ENCODE peak calls at places on chromosomes 11 and 22, in seven cellular contexts. C, H, T, U, Z, X and B are unnamed samples.

GRCh38 chr11:4041731-4042391 is 52.7 kb upstream of the RRM1 start:
- DNase-seq in C (no peak), H (no peak), T (no peak), U (no peak), Z (no peak), X (no peak), B (no peak)

GRCh38 chr11:112082729-112083128 is 3.8 kb downstream of the TIMM8B start:
- DNase-seq in C (no peak), H (no peak), T (no peak), U (no peak), Z (no peak), X (no peak), B (no peak)

GRCh38 chr22:22151308-22151707 is 93.3 kb upstream of the VPREB1 start:
- DNase-seq in C (no peak), H (no peak), T (no peak), U (no peak), Z (no peak), X (no peak), B (no peak)

GRCh38 chr11:15886866-15887265 is 469.5 kb downstream of the SOX6 start:
- DNase-seq in C (no peak), H (no peak), T (no peak), U (no peak), Z (no peak), X (no peak), B (no peak)

GRCh38 chr11:27861706-27862430 is 161.6 kb upstream of the BDNF start:
- DNase-seq in C (no peak), H (no peak), T (no peak), U (no peak), Z (peak; percentile 32), X (no peak), B (no peak)

GRCh38 chr22:32206774-32207758 is 2.2 kb upstream of the RFPL2 start:
- DNase-seq in C (peak; percentile 46), H (no peak), T (peak; percentile 65), U (peak; percentile 71), Z (no peak), X (peak; percentile 51), B (no peak)

GRCh38 chr11:71198141-71198822 is 54.1 kb downstream of the SHANK2 start:
- DNase-seq in C (no peak), H (no peak), T (no peak), U (no peak), Z (no peak), X (no peak), B (no peak)

GRCh38 chr11:107988397-107989158 is 20.1 kb upstream of the CUL5 start:
- DNase-seq in C (no peak), H (no peak), T (no peak), U (no peak), Z (no peak), X (no peak), B (no peak)

GRCh38 chr11:80096736-80097135 is 655.9 kb upstream of the TENM4 start:
- DNase-seq in C (no peak), H (no peak), T (no peak), U (no peak), Z (peak; percentile 2), X (no peak), B (no peak)

GRCh38 chr22:20438678-20439492 is 1.3 kb upstream of the SCARF2 start:
- DNase-seq in C (peak; percentile 42), H (no peak), T (peak; percentile 56), U (peak; percentile 62), Z (no peak), X (no peak), B (no peak)

GRCh38 chr11:132925825-132926469 is 606.4 kb downstream of the OPCML start:
- DNase-seq in C (no peak), H (no peak), T (no peak), U (no peak), Z (no peak), X (no peak), B (no peak)

GRCh38 chr22:36368359-36368983 is 19.3 kb downstream of the MYH9 start:
- DNase-seq in C (peak; percentile 94), H (peak; percentile 76), T (no peak), U (no peak), Z (no peak), X (no peak), B (no peak)

GRCh38 chr11:129208863-129209262 is 16.7 kb upstream of the ARHGAP32 start:
- DNase-seq in C (no peak), H (no peak), T (no peak), U (no peak), Z (no peak), X (no peak), B (no peak)

GRCh38 chr11:117026593-117027330 is 71.5 kb downstream of the SIK3 start:
- DNase-seq in C (no peak), H (no peak), T (no peak), U (no peak), Z (peak; percentile 54), X (peak; percentile 16), B (no peak)

GRCh38 chr11:17524221-17524620 is 20.0 kb downstream of the USH1C start:
- DNase-seq in C (no peak), H (no peak), T (no peak), U (peak; percentile 54), Z (no peak), X (no peak), B (no peak)

GRCh38 chr11:33996498-33997454 is 54.8 kb upstream of the CAPRIN1 start:
- DNase-seq in C (peak; percentile 79), H (peak; percentile 75), T (peak; percentile 60), U (peak; percentile 72), Z (peak; percentile 25), X (peak; percentile 77), B (peak; percentile 71)

GRCh38 chr11:118051136-118051610 is 25.7 kb upstream of the TMPRSS4 start:
- DNase-seq in C (no peak), H (no peak), T (no peak), U (no peak), Z (no peak), X (no peak), B (no peak)

GRCh38 chr11:68315581-68315920 is 3.2 kb downstream of the LRP5 start:
- DNase-seq in C (no peak), H (no peak), T (no peak), U (no peak), Z (no peak), X (no peak), B (peak; percentile 8)

DNA sequence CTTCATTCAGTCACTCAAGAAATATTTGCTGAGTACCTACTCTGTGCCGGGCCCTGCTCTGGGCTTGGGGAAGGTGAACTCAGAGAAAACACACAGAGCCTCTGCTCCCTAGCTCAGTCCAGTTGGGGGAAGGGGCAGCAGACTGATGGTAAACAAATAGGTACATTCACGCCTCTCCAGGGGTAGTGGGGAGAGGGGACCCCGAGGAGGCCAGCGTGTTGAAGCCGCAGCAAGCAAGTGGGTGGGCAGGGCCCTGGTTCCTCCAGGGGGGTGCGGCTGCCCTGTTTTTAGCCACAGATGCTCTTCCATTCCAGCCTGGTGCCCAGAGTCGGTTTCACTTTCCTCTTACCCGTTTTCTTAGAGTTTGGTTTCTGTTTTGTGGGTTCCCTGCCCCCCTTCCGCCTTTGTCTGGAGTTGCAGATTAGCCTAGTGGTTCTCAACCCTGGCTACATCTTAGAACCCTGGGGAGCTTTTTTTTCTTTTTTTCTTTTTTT is 8.7 kb downstream of the DRAP1 start:
- DNase-seq in C (no peak), H (no peak), T (no peak), U (no peak), Z (no peak), X (peak; percentile 95), B (peak; percentile 13)
- H3K27ac ChIP-seq in C (no peak overlapping the region), H (no peak overlapping the region), T (no peak overlapping the region), U (peak overlapping the region; percentile 76), Z (no peak overlapping the region), X (peak overlapping the region; percentile 83), B (no peak overlapping the region)

GRCh38 chr11:61019818-61020405 is 48.4 kb downstream of the CD6 start:
- DNase-seq in C (no peak), H (no peak), T (no peak), U (no peak), Z (no peak), X (no peak), B (no peak)

GRCh38 chr11:61021661-61022212 is 50.3 kb downstream of the CD6 start:
- DNase-seq in C (peak; percentile 54), H (no peak), T (no peak), U (peak; percentile 75), Z (no peak), X (peak; percentile 88), B (peak; percentile 63)

GRCh38 chr11:61019037-61019817 is 47.7 kb downstream of the CD6 start:
- DNase-seq in C (no peak), H (no peak), T (no peak), U (no peak), Z (no peak), X (no peak), B (no peak)

GRCh38 chr11:61020706-61021235 is 49.3 kb downstream of the CD6 start:
- DNase-seq in C (no peak), H (no peak), T (no peak), U (no peak), Z (no peak), X (no peak), B (no peak)

GRCh38 chr11:61018059-61018458 is 46.6 kb downstream of the CD6 start:
- DNase-seq in C (no peak), H (no peak), T (no peak), U (no peak), Z (no peak), X (no peak), B (no peak)
- H3K27me3 ChIP-seq in C (peaks cover 99% of the 10 kb centered on the region), H (peaks cover 5% of the 10 kb centered on the region), T (no peaks in the 10 kb centered on the region), U (no peaks in the 10 kb centered on the region), Z (peaks cover 38% of the 10 kb centered on the region), X (no peaks in the 10 kb centered on the region), B (no peaks in the 10 kb centered on the region)

GRCh38 chr11:1167751-1168231 is 10.0 kb downstream of the MUC5AC start:
- DNase-seq in C (no peak), H (no peak), T (peak; percentile 42), U (peak; percentile 69), Z (no peak), X (no peak), B (peak; percentile 43)

GRCh38 chr11:1165256-1166041 is 7.7 kb downstream of the MUC5AC start:
- DNase-seq in C (no peak), H (no peak), T (peak; percentile 41), U (peak; percentile 72), Z (no peak), X (no peak), B (no peak)

GRCh38 chr11:1168721-1169161 is 11.0 kb downstream of the MUC5AC start:
- DNase-seq in C (no peak), H (no peak), T (peak; percentile 44), U (peak; percentile 63), Z (no peak), X (no peak), B (no peak)

GRCh38 chr11:1168256-1168655 is 10.5 kb downstream of the MUC5AC start:
- DNase-seq in C (no peak), H (no peak), T (no peak), U (no peak), Z (no peak), X (no peak), B (no peak)

DNA sequence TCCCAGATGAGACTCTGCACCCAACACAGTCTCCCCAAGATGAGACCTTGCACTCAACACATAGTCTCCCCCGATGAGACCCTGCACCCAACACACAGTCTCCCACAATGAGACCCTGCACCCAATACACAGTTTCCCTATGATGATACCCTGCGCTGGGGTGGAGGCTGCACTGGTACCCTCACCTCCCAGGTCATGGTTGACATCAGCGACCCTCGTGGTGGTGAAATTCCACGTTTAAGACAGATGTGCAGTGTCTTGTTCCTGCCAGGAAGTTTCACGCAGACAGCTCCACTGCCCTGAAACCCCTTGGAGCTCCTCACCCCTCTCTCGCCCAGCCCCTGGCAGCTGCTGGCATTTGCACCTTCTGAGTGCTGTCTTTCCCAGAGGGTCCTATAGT is 9.5 kb downstream of the MUC5AC start:
- DNase-seq in C (no peak), H (no peak), T (peak; percentile 21), U (no peak), Z (no peak), X (no peak), B (no peak)
- H3K4me3 ChIP-seq in C (no peak overlapping the region), H (no peak overlapping the region), T (no peak overlapping the region), U (no peak overlapping the region), Z (no peak overlapping the region), X (no peak overlapping the region), B (no peak overlapping the region)

GRCh38 chr22:46003271-46004091 is 26.5 kb upstream of the WNT7B start:
- DNase-seq in C (no peak), H (no peak), T (peak; percentile 47), U (no peak), Z (no peak), X (no peak), B (peak; percentile 66)
- H3K27ac ChIP-seq in C (no peak overlapping the region), H (no peak overlapping the region), T (no peak overlapping the region), U (no peak overlapping the region), Z (no peak overlapping the region), X (no peak overlapping the region), B (no peak overlapping the region)